ENCODE peak calls at places on chromosomes 13 and 19, in five cellular contexts. V is right cardiac atrium, Z is A673, W is iPS DF 6.9, P is kidney. R is an unnamed sample.

GRCh38 chr13:51943721-51944120 is 67.5 kb downstream of the ATP7B start:
- DNase-seq in V (no peak), Z (no peak), W (no peak), P (no peak), R (no peak)

GRCh38 chr13:39970177-39970846 is 314.9 kb downstream of the COG6 start:
- DNase-seq in V (no peak), Z (no peak), W (no peak), P (no peak), R (no peak)

GRCh38 chr13:46648166-46648607 is 95.2 kb downstream of the LRCH1 start:
- DNase-seq in V (no peak), Z (peak), W (no peak), P (no peak), R (no peak)

GRCh38 chr19:32324631-32325215 is 20.7 kb upstream of the ZNF507 start:
- DNase-seq in V (no peak), Z (no peak), W (no peak), P (no peak), R (no peak)

GRCh38 chr19:8445488-8446001 is 770 bp downstream of the HNRNPM start:
- DNase-seq in V (peak), Z (peak), W (no peak), P (peak), R (peak)

GRCh38 chr19:45164577-45165335 is 4.0 kb upstream of the NKPD1 start:
- DNase-seq in V (peak), Z (no peak), W (no peak), P (peak), R (peak)

GRCh38 chr13:52344108-52344507 is 61.9 kb downstream of the THSD1 start:
- DNase-seq in V (no peak), Z (no peak), W (no peak), P (no peak), R (no peak)

GRCh38 chr13:20400774-20401173 is 124.9 kb downstream of the CRYL1 start:
- DNase-seq in V (no peak), Z (no peak), W (no peak), P (no peak), R (no peak)

GRCh38 chr13:23771966-23772365 is 117.2 kb downstream of the MIPEP start:
- DNase-seq in V (no peak), Z (no peak), W (no peak), P (no peak), R (no peak)

GRCh38 chr13:42740753-42741152 is 40.6 kb upstream of the FAM216B start:
- DNase-seq in V (peak), Z (peak), W (no peak), P (peak), R (no peak)

GRCh38 chr13:30744056-30744684 is 8.8 kb downstream of the ALOX5AP start:
- DNase-seq in V (no peak), Z (no peak), W (no peak), P (no peak), R (peak)

GRCh38 chr13:93066187-93066586 is 160.4 kb upstream of the GPC6 start:
- DNase-seq in V (no peak), Z (no peak), W (no peak), P (no peak), R (no peak)

GRCh38 chr13:111947026-111947810 is 119.7 kb upstream of the SOX1 start:
- DNase-seq in V (no peak), Z (no peak), W (no peak), P (no peak), R (no peak)

GRCh38 chr19:8097198-8097597 is 44.6 kb downstream of the CCL25 start:
- DNase-seq in V (no peak), Z (no peak), W (no peak), P (no peak), R (no peak)

GRCh38 chr13:31543190-31543589 is 196.1 kb upstream of the RXFP2 start:
- DNase-seq in V (no peak), Z (no peak), W (no peak), P (no peak), R (no peak)

GRCh38 chr19:13920940-13921744 is 15.1 kb downstream of the CC2D1A start:
- DNase-seq in V (no peak), Z (peak), W (no peak), P (no peak), R (peak)

GRCh38 chr19:47037766-47038165 is 10.7 kb downstream of the TMEM160 start:
- DNase-seq in V (no peak), Z (no peak), W (no peak), P (no peak), R (no peak)

GRCh38 chr13:76882431-76882830 is 3.8 kb downstream of the KCTD12 start:
- DNase-seq in V (no peak), Z (no peak), W (no peak), P (no peak), R (no peak)

GRCh38 chr13:99310382-99311031 is 3.3 kb upstream of the GPR183 start:
- DNase-seq in V (no peak), Z (no peak), W (no peak), P (no peak), R (no peak)

GRCh38 chr13:23598371-23598770 is 28.2 kb downstream of the TNFRSF19 start:
- DNase-seq in V (no peak), Z (no peak), W (no peak), P (no peak), R (no peak)

GRCh38 chr19:10464456-10464855 is 38.7 kb downstream of the KEAP1 start:
- DNase-seq in V (no peak), Z (no peak), W (no peak), P (no peak), R (no peak)

GRCh38 chr13:62092536-62092935 is 676.9 kb upstream of the PCDH20 start:
- DNase-seq in V (no peak), Z (no peak), W (no peak), P (no peak), R (no peak)

GRCh38 chr13:102881819-102882686 is 36.2 kb downstream of the ERCC5 start:
- DNase-seq in V (no peak), Z (no peak), W (no peak), P (no peak), R (no peak)

GRCh38 chr19:56955637-56956216 is 115.2 kb upstream of the PEG3 start:
- DNase-seq in V (no peak), Z (no peak), W (no peak), P (no peak), R (no peak)

GRCh38 chr13:98318263-98318878 is 141.3 kb upstream of the RNF113B start:
- DNase-seq in V (no peak), Z (no peak), W (no peak), P (no peak), R (no peak)

GRCh38 chr13:106496072-106496997 is 39.1 kb downstream of the EFNB2 start:
- DNase-seq in V (no peak), Z (no peak), W (no peak), P (no peak), R (no peak)

GRCh38 chr19:13492128-13492527 is 14.2 kb downstream of the CACNA1A start:
- DNase-seq in V (no peak), Z (no peak), W (no peak), P (no peak), R (no peak)

GRCh38 chr19:14561832-14562351 is 10.0 kb downstream of the NDUFB7 start:
- DNase-seq in V (peak), Z (no peak), W (no peak), P (no peak), R (no peak)

GRCh38 chr13:33279898-33280549 is 5.5 kb downstream of the STARD13 start:
- DNase-seq in V (no peak), Z (no peak), W (no peak), P (no peak), R (no peak)

GRCh38 chr13:20160346-20161274 is at the start of gene GJA3:
- DNase-seq in V (peak), Z (peak), W (no peak), P (no peak), R (peak)

GRCh38 chr19:8611890-8612806 is 1.6 kb upstream of the ADAMTS10 start:
- DNase-seq in V (peak), Z (peak), W (no peak), P (peak), R (peak)

GRCh38 chr19:55087542-55087935 is 11.9 kb downstream of the EPS8L1 start:
- DNase-seq in V (no peak), Z (no peak), W (no peak), P (peak), R (no peak)
- H3K27ac ChIP-seq in V (no peak), Z (no peak), W (no peak), P (no peak), R (no peak)

GRCh38 chr19:17216058-17216670 is 1.0 kb downstream of the USE1 start:
- DNase-seq in V (no peak), Z (no peak), W (no peak), P (no peak), R (no peak)
- H3K27ac ChIP-seq in V (peak), Z (peak), W (no peak), P (no peak), R (no peak)

GRCh38 chr13:29487466-29488454 is 107.7 kb downstream of the SLC7A1 start:
- DNase-seq in V (no peak), Z (no peak), W (no peak), P (no peak), R (no peak)
- H3K27ac ChIP-seq in V (no peak), Z (no peak), W (no peak), P (no peak), R (no peak)

DNA sequence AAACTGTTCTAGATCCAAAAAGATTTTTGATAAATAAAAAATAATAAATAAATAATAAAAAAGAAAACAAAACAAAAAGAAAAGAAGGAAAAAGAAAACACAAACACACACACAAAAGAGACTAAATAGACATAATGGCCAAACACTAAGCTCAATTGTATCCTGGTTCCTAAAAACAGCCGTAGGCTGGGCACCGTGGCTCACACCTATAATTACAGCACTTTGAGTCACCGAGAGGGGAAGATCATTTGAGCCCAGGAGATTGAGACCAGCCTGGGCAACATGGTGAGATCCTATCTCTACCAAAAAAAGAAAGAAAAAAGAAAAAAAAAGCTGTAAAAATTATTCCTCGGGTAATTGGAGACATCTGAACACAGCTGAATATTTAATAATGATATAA is 8.9 kb downstream of the ETHE1 start:
- DNase-seq in V (no peak), Z (no peak), W (no peak), P (no peak), R (no peak)
- H3K27ac ChIP-seq in V (no peak), Z (no peak), W (no peak), P (no peak), R (no peak)

GRCh38 chr19:1910169-1910568 is 5.0 kb downstream of the ADAT3 start:
- DNase-seq in V (no peak), Z (no peak), W (no peak), P (no peak), R (no peak)
- H3K27ac ChIP-seq in V (no peak), Z (no peak), W (no peak), P (no peak), R (no peak)

DNA sequence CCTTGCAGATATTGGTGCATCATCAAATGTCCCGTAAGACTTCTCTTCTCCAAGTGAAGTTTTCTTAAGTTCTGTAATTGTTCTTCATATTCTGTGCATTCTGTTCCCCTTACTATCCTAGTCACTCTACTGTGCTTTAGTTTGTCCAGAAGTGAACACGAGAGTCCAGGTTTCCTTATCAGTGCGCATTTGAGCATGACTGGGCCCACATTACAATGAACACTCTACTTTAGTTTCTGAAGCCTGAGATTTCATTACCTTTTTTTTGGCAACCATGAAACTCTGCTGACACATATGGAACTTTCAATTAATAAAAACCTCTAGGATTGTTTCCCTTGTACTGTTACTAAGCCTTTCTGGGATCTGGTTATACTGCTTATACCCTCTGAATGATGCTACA is 270.0 kb downstream of the KCNRG start:
- DNase-seq in V (no peak), Z (no peak), W (no peak), P (no peak), R (no peak)
- H3K27ac ChIP-seq in V (no peak), Z (no peak), W (no peak), P (no peak), R (no peak)

GRCh38 chr19:38691938-38692457 is 44.5 kb downstream of the ACTN4 start:
- DNase-seq in V (peak), Z (no peak), W (no peak), P (peak), R (no peak)

GRCh38 chr19:38692458-38693379 is 45.3 kb downstream of the ACTN4 start:
- DNase-seq in V (no peak), Z (no peak), W (no peak), P (no peak), R (no peak)

GRCh38 chr19:38695832-38696732 is 48.2 kb downstream of the CAPN12 start:
- DNase-seq in V (no peak), Z (no peak), W (no peak), P (no peak), R (no peak)

GRCh38 chr19:38695319-38695683 is 47.9 kb downstream of the ACTN4 start:
- DNase-seq in V (no peak), Z (no peak), W (no peak), P (no peak), R (no peak)

GRCh38 chr19:38693380-38694223 is 46.2 kb downstream of the ACTN4 start:
- DNase-seq in V (peak), Z (peak), W (no peak), P (no peak), R (peak)
- H3K27ac ChIP-seq in V (peak), Z (peak), W (no peak), P (peak), R (peak)

DNA sequence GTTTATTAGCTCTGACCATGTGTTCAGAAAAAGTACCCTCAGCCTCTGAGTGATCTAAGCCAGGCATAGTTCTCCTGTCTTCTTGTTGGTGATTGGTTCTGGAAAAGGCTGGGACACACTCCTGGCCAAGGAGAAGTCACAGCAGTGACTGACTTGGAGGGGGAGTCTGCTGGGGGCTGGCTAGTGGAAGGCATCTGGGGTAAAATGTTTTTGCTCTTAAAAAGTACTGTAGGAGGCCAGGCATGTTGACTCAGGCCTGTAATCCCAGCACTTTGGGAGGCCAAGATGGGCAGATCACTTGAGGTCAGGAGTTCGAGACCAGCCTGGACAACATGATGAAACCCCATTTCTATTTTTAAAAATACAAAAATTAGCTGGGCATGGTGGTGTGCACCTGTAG is 21.7 kb downstream of the FAM187B start:
- DNase-seq in V (no peak), Z (no peak), W (no peak), P (no peak), R (no peak)
- H3K27ac ChIP-seq in V (no peak), Z (no peak), W (no peak), P (peak), R (peak)

R was measured in CD8-positive, alpha-beta T cell.